ENCODE peak calls at places on chromosomes 16 and 17, in seven cellular contexts. Y is H1, K is SK-N-SH, P is HCT116, N is GM12878, L is K562, B is HepG2. A is an unnamed sample. For H3K4me1, the result is how much of the 10 kb centered on the place peaks cover.

GRCh38 chr16:10740000-10740844 is 3.4 kb upstream of the NUBP1 start:
- DNase-seq in L (no peak), N (no peak), B (no peak), K (no peak), Y (no peak), P (no peak), A (no peak)

GRCh38 chr17:69050999-69051775 is 9.5 kb downstream of the ABCA9 start:
- DNase-seq in N (no peak), Y (no peak), B (peak), K (no peak), P (no peak), L (no peak), A (no peak)

GRCh38 chr16:87410530-87410929 is 18.4 kb downstream of the MAP1LC3B start:
- DNase-seq in B (no peak), L (no peak), K (no peak), Y (no peak), P (no peak), N (no peak), A (no peak)

GRCh38 chr16:57601801-57602478 is 26.5 kb upstream of the ADGRG1 start:
- DNase-seq in Y (no peak), B (no peak), N (peak), P (no peak), L (peak), K (no peak), A (no peak)

GRCh38 chr17:44317545-44317944 is 7.1 kb downstream of the SLC25A39 start:
- DNase-seq in N (no peak), K (no peak), P (no peak), L (no peak), B (no peak), Y (no peak), A (no peak)

GRCh38 chr17:3015890-3016289 is 47.5 kb downstream of the OR1D5 start:
- DNase-seq in Y (no peak), P (no peak), B (no peak), N (no peak), K (no peak), L (no peak), A (no peak)

GRCh38 chr17:37111329-37111728 is 162.6 kb downstream of the AATF start:
- DNase-seq in K (no peak), P (no peak), N (no peak), L (no peak), B (no peak), Y (no peak), A (no peak)

GRCh38 chr17:19411641-19412040 is 609 bp downstream of the RNF112 start:
- DNase-seq in B (no peak), L (no peak), K (peak), Y (no peak), N (no peak), P (no peak), A (no peak)

GRCh38 chr17:32628645-32629044 is 141.9 kb downstream of the CDK5R1 start:
- DNase-seq in K (no peak), Y (no peak), P (no peak), B (no peak), N (no peak), L (no peak), A (no peak)

GRCh38 chr17:32627233-32628008 is 140.6 kb downstream of the CDK5R1 start:
- DNase-seq in B (no peak), N (no peak), K (peak), L (no peak), P (no peak), Y (peak), A (peak)

GRCh38 chr17:32625971-32626370 is 139.2 kb downstream of the CDK5R1 start:
- DNase-seq in B (no peak), Y (no peak), K (no peak), N (no peak), P (no peak), L (no peak), A (no peak)

GRCh38 chr17:32623196-32623595 is 136.4 kb downstream of the CDK5R1 start:
- DNase-seq in B (no peak), N (no peak), L (no peak), Y (no peak), K (no peak), P (no peak), A (no peak)

GRCh38 chr17:32626371-32626770 is 139.6 kb downstream of the CDK5R1 start:
- DNase-seq in N (no peak), B (no peak), P (no peak), Y (no peak), L (no peak), K (no peak), A (no peak)
- TF ChIP-seq YY1 in N (no peak), B (no peak), P (no peak), Y (no peak), L (no peak), K (no peak), A (no peak)

GRCh38 chr16:68987734-68988457 is 117.6 kb upstream of the HAS3 start:
- DNase-seq in Y (no peak), B (no peak), L (peak), K (no peak), P (no peak), N (no peak), A (no peak)
- H3K4me1 ChIP-seq in Y (under half), B (under half), L (under half), K (under half), P (half or more), N (under half), A (under half)

DNA sequence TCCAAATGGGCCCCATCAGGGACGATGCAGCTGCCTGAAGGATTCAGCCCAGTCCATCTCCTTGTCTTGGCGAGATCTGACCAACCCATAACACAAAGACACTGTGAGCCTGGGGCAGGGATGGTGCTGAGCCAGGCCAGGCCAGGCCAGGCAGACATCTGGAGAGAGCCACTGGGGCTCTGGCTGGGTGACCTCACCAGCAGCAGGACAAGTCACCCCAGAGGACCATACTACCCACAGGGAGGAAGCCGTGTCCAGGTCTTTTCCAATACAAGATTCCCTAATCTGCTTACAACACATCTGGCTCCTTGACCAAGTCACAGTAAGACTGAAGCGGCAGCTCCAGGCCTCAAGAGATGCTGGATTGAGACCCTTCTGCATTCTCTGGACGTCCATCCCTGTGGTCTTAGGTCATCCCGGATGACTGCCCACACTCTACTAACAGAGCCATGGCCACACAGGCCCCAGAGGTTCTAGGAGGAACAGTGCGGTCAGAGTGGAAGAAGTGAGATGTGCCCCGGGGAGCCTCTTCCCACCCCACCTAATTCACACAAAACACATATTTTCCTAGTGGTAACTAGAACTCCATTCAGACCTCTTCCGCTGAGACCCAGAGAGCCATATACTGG is 81.8 kb upstream of the RCVRN start:
- DNase-seq in N (no peak), Y (no peak), P (no peak), K (no peak), L (no peak), B (no peak), A (no peak)
- TF ChIP-seq YY1 in N (no peak), Y (no peak), P (no peak), K (no peak), L (no peak), B (no peak), A (no peak)

GRCh38 chr17:9174779-9175574 is 153.7 kb downstream of the NTN1 start:
- DNase-seq in P (no peak), K (no peak), L (no peak), N (no peak), B (no peak), Y (no peak), A (no peak)
- H3K4me1 ChIP-seq in P (under half), K (under half), L (under half), N (under half), B (under half), Y (under half), A (under half)

GRCh38 chr16:63527404-63527803 is 1491.2 kb upstream of the CDH8 start:
- DNase-seq in Y (no peak), B (no peak), P (no peak), K (no peak), N (no peak), L (no peak), A (no peak)
- TF ChIP-seq YY1 in Y (no peak), B (no peak), P (no peak), K (no peak), N (no peak), L (no peak), A (no peak)

GRCh38 chr16:67538666-67539101 is 10.1 kb downstream of the RIPOR1 start:
- DNase-seq in B (no peak), P (no peak), Y (peak), N (no peak), K (peak), L (no peak), A (no peak)
- H3K4me1 ChIP-seq in B (under half), P (under half), Y (under half), N (under half), K (under half), L (under half), A (under half)

DNA sequence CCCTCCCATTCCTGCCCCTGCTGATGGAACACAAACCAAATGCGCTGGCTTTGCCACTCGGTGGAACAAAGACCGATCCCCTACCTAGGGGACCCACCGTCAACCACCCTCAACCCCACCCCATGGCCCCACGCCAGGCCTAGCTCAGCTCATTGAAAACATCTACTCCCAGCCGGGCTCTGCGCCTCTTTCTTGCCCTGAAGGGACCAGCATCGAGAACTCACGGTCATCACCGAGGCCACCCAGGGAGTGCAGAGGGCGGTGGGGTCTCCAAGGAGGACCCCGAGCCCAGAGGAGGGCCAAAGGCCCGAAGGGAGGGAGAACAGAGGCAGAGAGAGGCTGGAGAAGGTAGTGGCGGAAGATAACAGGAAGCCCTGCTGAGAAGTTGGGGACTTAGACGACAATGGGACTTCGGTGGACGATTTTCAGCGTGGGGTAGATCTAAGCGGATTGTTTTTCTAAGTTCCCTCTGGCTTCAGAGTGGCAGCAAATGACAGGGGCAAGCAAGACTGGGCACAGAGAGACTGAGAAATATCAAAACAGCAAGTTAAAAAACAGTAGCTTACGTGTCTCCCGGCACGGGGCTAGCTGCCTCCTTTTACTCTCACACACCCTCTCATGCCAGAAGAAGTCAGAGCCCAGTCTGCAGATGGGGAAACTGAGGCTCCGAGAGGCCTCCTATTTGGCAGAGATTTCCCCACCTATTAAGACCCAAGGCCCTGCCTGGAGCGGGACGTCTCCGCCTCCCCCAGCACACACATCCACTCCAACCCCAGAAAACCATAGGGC is 1.1 kb downstream of the CARHSP1 start:
- DNase-seq in N (no peak), P (no peak), Y (no peak), L (no peak), K (peak), B (no peak), A (no peak)
- TF ChIP-seq YY1 in N (no peak), P (no peak), Y (no peak), L (no peak), K (no peak), B (peak), A (no peak)

GRCh38 chr17:40458001-40458791 is 14.9 kb downstream of the IGFBP4 start:
- DNase-seq in N (no peak), K (peak), L (no peak), B (peak), P (no peak), Y (no peak), A (no peak)

GRCh38 chr17:40459646-40460584 is 16.7 kb downstream of the IGFBP4 start:
- DNase-seq in N (no peak), B (no peak), L (no peak), K (peak), Y (no peak), P (no peak), A (no peak)

GRCh38 chr17:40458851-40459482 is 15.7 kb downstream of the IGFBP4 start:
- DNase-seq in B (no peak), N (no peak), K (no peak), P (no peak), Y (no peak), L (no peak), A (no peak)

GRCh38 chr17:40456396-40456951 is 13.2 kb downstream of the IGFBP4 start:
- DNase-seq in L (no peak), K (no peak), P (no peak), N (no peak), B (no peak), Y (no peak), A (no peak)

DNA sequence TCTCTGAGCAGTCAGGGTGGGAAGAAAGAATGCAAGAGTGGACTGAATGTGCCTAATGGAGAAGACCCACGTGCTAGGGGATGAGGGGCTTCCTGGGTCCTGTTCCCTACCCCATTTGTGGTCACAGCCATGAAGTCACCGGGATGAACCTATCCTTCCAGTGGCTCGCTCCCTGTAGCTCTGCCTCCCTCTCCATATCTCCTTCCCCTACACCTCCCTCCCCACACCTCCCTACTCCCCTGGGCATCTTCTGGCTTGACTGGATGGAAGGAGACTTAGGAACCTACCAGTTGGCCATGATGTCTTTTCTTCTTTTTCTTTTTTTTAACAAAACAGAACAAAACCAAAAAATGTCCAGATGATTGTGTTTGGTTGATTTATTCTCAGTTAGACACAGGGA is 14.1 kb downstream of the IGFBP4 start:
- DNase-seq in K (no peak), L (no peak), Y (no peak), N (no peak), P (no peak), B (no peak), A (no peak)
- H3K4me1 ChIP-seq in K (under half), L (under half), Y (under half), N (under half), P (under half), B (under half), A (under half)

GRCh38 chr16:5175263-5175662 is 77.7 kb upstream of the EEF2KMT start:
- DNase-seq in B (no peak), L (no peak), K (no peak), P (no peak), Y (no peak), N (no peak), A (no peak)
- TF ChIP-seq YY1 in B (no peak), L (no peak), K (no peak), P (no peak), Y (no peak), N (no peak), A (no peak)

GRCh38 chr17:21031756-21032396 is 10.9 kb downstream of the USP22 start:
- DNase-seq in Y (no peak), N (no peak), P (no peak), L (no peak), K (no peak), B (no peak), A (no peak)

GRCh38 chr17:21028192-21028591 is 14.6 kb downstream of the USP22 start:
- DNase-seq in P (no peak), B (no peak), N (no peak), K (no peak), L (no peak), Y (no peak), A (no peak)

GRCh38 chr17:21029032-21029431 is 13.8 kb downstream of the USP22 start:
- DNase-seq in N (no peak), L (no peak), B (no peak), Y (no peak), K (no peak), P (no peak), A (no peak)

GRCh38 chr17:21030375-21030774 is 12.4 kb downstream of the USP22 start:
- DNase-seq in B (no peak), Y (no peak), P (no peak), N (no peak), L (no peak), K (no peak), A (no peak)

GRCh38 chr17:21029515-21029914 is 13.3 kb downstream of the USP22 start:
- DNase-seq in B (no peak), K (no peak), Y (no peak), L (no peak), N (no peak), P (no peak), A (no peak)
- H3K4me1 ChIP-seq in B (under half), K (under half), Y (under half), L (under half), N (under half), P (under half), A (under half)